ENCODE peak calls at places on chromosomes 2 and 18, in six cellular contexts. T is trophoblast cell, I is HCT116, K is HepG2, D is hepatocyte, M is PC-9. H is an unnamed sample.
A peak's percentile ranks its signal among the peaks of the same experiment; 100 is the strongest.

GRCh38 chr18:80232710-80233109 is 14.6 kb downstream of the PARD6G start:
- DNase-seq in T (no peak), I (no peak), K (no peak), D (no peak), M (no peak), H (no peak)

GRCh38 chr2:117137371-117137770 is 677.1 kb upstream of the DDX18 start:
- DNase-seq in T (no peak), I (no peak), K (no peak), D (no peak), M (no peak), H (no peak)

GRCh38 chr2:55425449-55425848 is 5.8 kb upstream of the CCDC88A start:
- DNase-seq in T (no peak), I (no peak), K (no peak), D (peak; percentile 26), M (peak; percentile 99), H (peak; percentile 16)

GRCh38 chr2:15042824-15043223 is 410.3 kb downstream of the LRATD1 start:
- DNase-seq in T (no peak), I (no peak), K (no peak), D (peak; percentile 30), M (peak; percentile 30), H (no peak)

GRCh38 chr2:47195149-47195548 is 40.0 kb upstream of the STPG4 start:
- DNase-seq in T (no peak), I (no peak), K (no peak), D (peak; percentile 69), M (peak; percentile 94), H (no peak)

GRCh38 chr2:112187805-112188596 is 49.8 kb downstream of the FBLN7 start:
- DNase-seq in T (no peak), I (peak; percentile 13), K (no peak), D (no peak), M (no peak), H (peak; percentile 44)

GRCh38 chr2:206616141-206616540 is 26.1 kb upstream of the FAM237A start:
- DNase-seq in T (no peak), I (no peak), K (no peak), D (peak; percentile 9), M (peak; percentile 61), H (no peak)

GRCh38 chr18:77045682-77046081 is 86.9 kb downstream of the MBP start:
- DNase-seq in T (no peak), I (no peak), K (no peak), D (no peak), M (no peak), H (no peak)

GRCh38 chr18:51188024-51188701 is 9.3 kb downstream of the MEX3C start:
- DNase-seq in T (no peak), I (no peak), K (no peak), D (no peak), M (no peak), H (no peak)

GRCh38 chr2:226772389-226773179 is 27.0 kb downstream of the IRS1 start:
- DNase-seq in T (no peak), I (no peak), K (peak; percentile 69), D (no peak), M (no peak), H (peak; percentile 95)

GRCh38 chr2:127174176-127174575 is 45.9 kb downstream of the CYP27C1 start:
- DNase-seq in T (no peak), I (no peak), K (no peak), D (peak; percentile 62), M (peak; percentile 47), H (no peak)

GRCh38 chr2:241443486-241444223 is 64.7 kb downstream of the STK25 start:
- DNase-seq in T (no peak), I (no peak), K (no peak), D (no peak), M (no peak), H (peak; percentile 90)

GRCh38 chr2:105321875-105322646 is 7.5 kb downstream of the TGFBRAP1 start:
- DNase-seq in T (no peak), I (no peak), K (no peak), D (no peak), M (no peak), H (no peak)

DNA sequence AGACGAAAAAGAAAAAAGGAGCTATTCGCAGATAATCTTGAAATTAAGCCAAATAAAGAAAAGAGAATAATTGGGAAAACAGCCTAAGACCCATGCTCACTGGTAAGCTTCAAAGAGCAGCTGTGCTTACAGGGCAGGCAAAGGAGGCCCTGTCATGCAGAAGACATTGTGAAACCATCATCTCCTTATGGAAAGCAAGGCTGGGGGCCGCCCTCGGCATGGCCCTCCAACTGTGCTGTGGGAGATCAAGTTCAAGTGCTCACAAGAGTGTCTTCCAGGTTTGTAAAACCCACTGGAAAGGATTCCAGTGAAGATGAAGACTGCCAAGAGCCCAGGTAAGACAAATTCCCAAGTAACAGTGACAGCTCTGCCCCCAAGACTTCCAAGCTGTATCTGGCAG is 32.2 kb downstream of the ACVR1 start:
- DNase-seq in T (no peak), I (no peak), K (no peak), D (no peak), M (no peak), H (no peak)
- H3K4me1 ChIP-seq in T (peaks cover 15% of the 10 kb centered on the region), I (peaks cover 25% of the 10 kb centered on the region), K (peaks cover 45% of the 10 kb centered on the region), D (peaks cover 23% of the 10 kb centered on the region), M (peaks cover 8% of the 10 kb centered on the region), H (no peaks in the 10 kb centered on the region)

GRCh38 chr18:32219431-32219830 is 29.6 kb downstream of the MEP1B start:
- DNase-seq in T (no peak), I (no peak), K (no peak), D (no peak), M (no peak), H (no peak)

GRCh38 chr18:32213693-32214092 is 23.9 kb downstream of the MEP1B start:
- DNase-seq in T (no peak), I (no peak), K (peak; percentile 76), D (peak; percentile 53), M (no peak), H (no peak)

GRCh38 chr18:32216390-32216789 is 26.6 kb downstream of the MEP1B start:
- DNase-seq in T (no peak), I (no peak), K (no peak), D (no peak), M (no peak), H (no peak)
- H2AFZ ChIP-seq in T (no peak overlapping the region), I (no peak overlapping the region), K (no peak overlapping the region), D (no peak overlapping the region), M (no peak overlapping the region), H (no peak overlapping the region)

DNA sequence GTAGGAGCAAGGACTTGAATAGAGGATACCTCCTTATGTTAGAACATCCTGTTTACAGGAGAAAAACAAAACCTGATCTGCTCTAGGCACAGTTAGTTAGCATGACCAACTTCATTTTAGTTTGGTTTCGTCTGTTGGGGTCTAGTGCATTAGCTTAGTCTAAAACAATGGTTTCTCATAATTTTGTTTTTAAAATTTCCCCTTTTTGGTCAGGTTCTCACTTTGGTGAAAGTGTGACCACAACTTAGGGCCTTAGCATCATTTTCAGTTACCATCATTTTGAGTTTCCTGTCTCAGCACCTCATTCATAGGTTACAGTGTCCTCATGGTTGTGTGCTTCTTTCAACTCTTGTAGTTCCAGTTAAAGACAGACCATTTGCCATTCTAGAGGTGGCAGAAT is 1277.0 kb upstream of the SLC39A10 start:
- DNase-seq in T (no peak), I (no peak), K (no peak), D (no peak), M (no peak), H (no peak)
- H3K4me1 ChIP-seq in T (no peaks in the 10 kb centered on the region), I (no peaks in the 10 kb centered on the region), K (no peaks in the 10 kb centered on the region), D (no peaks in the 10 kb centered on the region), M (no peaks in the 10 kb centered on the region), H (no peaks in the 10 kb centered on the region)

GRCh38 chr2:200255549-200255948 is 50.9 kb upstream of the SPATS2L start:
- DNase-seq in T (no peak), I (no peak), K (no peak), D (no peak), M (no peak), H (no peak)

GRCh38 chr2:200254788-200255187 is 51.7 kb upstream of the SPATS2L start:
- DNase-seq in T (no peak), I (no peak), K (no peak), D (no peak), M (no peak), H (no peak)

GRCh38 chr2:200257570-200257969 is 48.9 kb upstream of the SPATS2L start:
- DNase-seq in T (no peak), I (no peak), K (no peak), D (no peak), M (no peak), H (no peak)

GRCh38 chr2:200253631-200254030 is 52.9 kb upstream of the SPATS2L start:
- DNase-seq in T (no peak), I (no peak), K (no peak), D (no peak), M (no peak), H (no peak)

DNA sequence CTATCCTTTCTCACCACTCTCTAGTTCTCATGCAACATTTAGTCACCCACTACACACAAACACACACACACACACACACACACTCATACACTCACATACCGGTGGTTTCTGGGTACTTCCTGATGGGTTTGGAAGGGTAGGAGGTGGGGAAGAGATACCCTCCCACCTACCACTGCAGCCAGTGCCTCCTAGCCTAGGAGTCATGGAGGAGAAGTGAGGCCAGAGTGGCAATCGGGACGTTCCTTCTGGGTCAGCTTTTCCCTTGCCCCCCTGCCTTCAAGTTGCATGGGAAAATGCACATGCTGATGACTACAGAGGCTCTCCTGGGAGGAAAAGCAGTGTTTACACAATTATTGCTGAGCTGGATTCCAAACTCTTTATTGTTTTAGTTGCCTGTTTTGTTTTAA is 53.8 kb upstream of the SPATS2L start:
- DNase-seq in T (no peak), I (no peak), K (no peak), D (no peak), M (no peak), H (no peak)
- H2AFZ ChIP-seq in T (no peak overlapping the region), I (no peak overlapping the region), K (no peak overlapping the region), D (no peak overlapping the region), M (no peak overlapping the region), H (no peak overlapping the region)

GRCh38 chr2:136117909-136118818 is at the start of gene CXCR4:
- DNase-seq in T (peak; percentile 80), I (peak; percentile 34), K (no peak), D (peak; percentile 68), M (no peak), H (peak; percentile 89)

GRCh38 chr2:136118819-136119716 is 1.1 kb upstream of the CXCR4 start:
- DNase-seq in T (no peak), I (no peak), K (no peak), D (peak; percentile 14), M (no peak), H (peak; percentile 90)

GRCh38 chr2:136119717-136120675 is 2.0 kb upstream of the CXCR4 start:
- DNase-seq in T (no peak), I (no peak), K (no peak), D (no peak), M (no peak), H (no peak)

GRCh38 chr2:136122654-136123053 is 4.7 kb upstream of the CXCR4 start:
- DNase-seq in T (no peak), I (no peak), K (no peak), D (no peak), M (no peak), H (no peak)

DNA sequence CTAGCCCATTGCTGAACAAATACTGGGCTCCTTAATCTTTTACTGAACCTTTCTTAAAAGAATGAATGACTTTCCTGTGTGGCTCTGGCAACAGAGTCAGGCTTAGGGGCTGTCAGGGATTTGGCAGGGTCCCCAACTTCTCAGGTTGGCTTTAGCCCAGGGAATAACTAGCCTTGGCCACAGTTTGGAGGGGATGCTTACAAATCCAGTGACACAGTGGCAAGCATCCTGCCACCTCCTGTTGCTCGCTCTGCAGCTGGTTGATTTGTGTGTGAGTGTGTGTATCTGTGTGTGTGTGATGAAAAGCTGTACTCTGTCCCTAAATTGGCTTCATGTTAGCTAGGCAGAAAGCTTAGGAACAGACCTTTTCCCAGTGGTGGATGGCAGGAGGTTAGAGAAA is 3.6 kb upstream of the CXCR4 start:
- DNase-seq in T (no peak), I (no peak), K (no peak), D (no peak), M (no peak), H (no peak)
- H3K4me1 ChIP-seq in T (peaks cover 17% of the 10 kb centered on the region), I (peaks cover 18% of the 10 kb centered on the region), K (peaks cover 8% of the 10 kb centered on the region), D (peaks cover 28% of the 10 kb centered on the region), M (no peaks in the 10 kb centered on the region), H (peaks cover 72% of the 10 kb centered on the region)

GRCh38 chr18:33169218-33169617 is 271.3 kb downstream of the CCDC178 start:
- DNase-seq in T (no peak), I (no peak), K (no peak), D (no peak), M (no peak), H (no peak)
- H2AFZ ChIP-seq in T (no peak overlapping the region), I (no peak overlapping the region), K (no peak overlapping the region), D (no peak overlapping the region), M (no peak overlapping the region), H (no peak overlapping the region)